ENCODE peak calls at places on chromosomes 2 and 18, in seven cellular contexts. C, K, J, Y, S, O and Z are unnamed samples.
A peak's percentile ranks its signal among the peaks of the same experiment; 100 is the strongest.

GRCh38 chr2:85468704-85469349 is 50.3 kb downstream of the SH2D6 start:
- DNase-seq in S (no peak), O (peak; percentile 79), C (peak; percentile 69), Y (peak; percentile 52), J (peak; percentile 65), K (peak; percentile 97), Z (no peak)

GRCh38 chr2:122221665-122222064 is 466.2 kb downstream of the TSN start:
- DNase-seq in C (no peak), Y (no peak), J (no peak), S (no peak), O (no peak), K (no peak), Z (no peak)

GRCh38 chr2:120747281-120747680 is 11.6 kb downstream of the GLI2 start:
- DNase-seq in K (no peak), J (no peak), C (no peak), O (no peak), S (no peak), Y (no peak), Z (no peak)

GRCh38 chr2:164967781-164968228 is 12.5 kb upstream of the SLC38A11 start:
- DNase-seq in J (peak; percentile 79), C (no peak), O (no peak), K (no peak), S (no peak), Y (peak; percentile 100), Z (peak; percentile 66)

GRCh38 chr2:158969717-158970521 is 1.5 kb downstream of the TANC1 start:
- DNase-seq in C (no peak), O (peak; percentile 74), K (no peak), J (peak; percentile 58), S (no peak), Y (peak; percentile 45), Z (no peak)

GRCh38 chr2:135055182-135055786 is 3.2 kb downstream of the RAB3GAP1 start:
- DNase-seq in O (no peak), K (no peak), S (peak; percentile 52), J (peak; percentile 87), C (no peak), Y (peak; percentile 75), Z (peak; percentile 32)

GRCh38 chr2:10654069-10654468 is 35.7 kb downstream of the NOL10 start:
- DNase-seq in K (no peak), C (no peak), S (no peak), Y (peak; percentile 98), J (peak; percentile 44), O (no peak), Z (no peak)

GRCh38 chr2:63497561-63497960 is 90.7 kb downstream of the WDPCP start:
- DNase-seq in S (no peak), K (no peak), C (no peak), O (no peak), Y (peak; percentile 65), J (no peak), Z (no peak)

GRCh38 chr2:238176565-238176964 is 17.8 kb downstream of the ERFE start:
- DNase-seq in C (no peak), K (no peak), J (no peak), Y (no peak), O (no peak), S (no peak), Z (no peak)

GRCh38 chr2:221153226-221153625 is 418.9 kb downstream of the EPHA4 start:
- DNase-seq in C (no peak), J (no peak), K (no peak), Y (no peak), O (no peak), S (no peak), Z (no peak)

GRCh38 chr2:110650346-110650745 is 27.5 kb downstream of the BUB1 start:
- DNase-seq in C (no peak), S (no peak), J (no peak), K (no peak), Y (no peak), O (no peak), Z (no peak)

GRCh38 chr2:239293450-239294430 is 107.1 kb downstream of the HDAC4 start:
- DNase-seq in C (no peak), K (no peak), O (peak; percentile 40), Y (no peak), J (no peak), S (no peak), Z (no peak)

GRCh38 chr2:6919912-6920905 is 3.0 kb downstream of the RNF144A start:
- DNase-seq in C (no peak), J (no peak), S (no peak), K (no peak), Y (no peak), O (no peak), Z (no peak)

GRCh38 chr2:37875332-37875976 is 49.6 kb upstream of the RMDN2 start:
- DNase-seq in K (no peak), J (no peak), Y (no peak), C (no peak), O (no peak), S (no peak), Z (no peak)

GRCh38 chr18:78833833-78834232 is 145.8 kb upstream of the SALL3 start:
- DNase-seq in O (no peak), J (no peak), C (no peak), Y (no peak), K (no peak), S (no peak), Z (no peak)

GRCh38 chr2:153770359-153770991 is 101.2 kb upstream of the GALNT13 start:
- DNase-seq in K (no peak), J (peak; percentile 7), S (no peak), C (no peak), Y (no peak), O (no peak), Z (no peak)

GRCh38 chr18:13619505-13620205 is 106.7 kb downstream of the FAM210A start:
- DNase-seq in O (no peak), Y (no peak), J (no peak), K (no peak), S (no peak), C (no peak), Z (no peak)

GRCh38 chr2:60551241-60552095 is 2.0 kb downstream of the BCL11A start:
- DNase-seq in J (peak; percentile 79), S (no peak), Y (no peak), K (no peak), C (no peak), O (peak; percentile 70), Z (no peak)

GRCh38 chr2:42925742-42926437 is 133.5 kb upstream of the HAAO start:
- DNase-seq in Y (no peak), O (peak; percentile 92), S (no peak), K (peak; percentile 34), J (peak; percentile 65), C (no peak), Z (no peak)

GRCh38 chr18:79382681-79383387 is 12.9 kb upstream of the NFATC1 start:
- DNase-seq in O (peak; percentile 55), Y (no peak), K (no peak), J (no peak), C (no peak), S (no peak), Z (no peak)

GRCh38 chr2:219533930-219534661 is 9.5 kb downstream of the CHPF start:
- DNase-seq in C (no peak), K (no peak), S (no peak), Y (peak; percentile 35), O (no peak), J (no peak), Z (no peak)

GRCh38 chr18:27583021-27583420 is 397.9 kb upstream of the CHST9 start:
- DNase-seq in Y (peak; percentile 26), O (no peak), K (no peak), C (no peak), S (peak; percentile 12), J (no peak), Z (no peak)

GRCh38 chr2:33215983-33216382 is 260.5 kb upstream of the RASGRP3 start:
- DNase-seq in J (no peak), C (no peak), S (no peak), Y (no peak), K (no peak), O (no peak), Z (no peak)

GRCh38 chr2:238493880-238494572 is 67.3 kb downstream of the ASB1 start:
- DNase-seq in O (no peak), C (no peak), S (no peak), Y (no peak), K (no peak), J (no peak), Z (no peak)

GRCh38 chr2:175068534-175068933 is 63.4 kb upstream of the CHN1 start:
- DNase-seq in S (no peak), C (no peak), J (no peak), K (no peak), O (no peak), Y (no peak), Z (no peak)

GRCh38 chr2:225103737-225104141 is 61.5 kb upstream of the DOCK10 start:
- DNase-seq in S (no peak), K (no peak), Y (peak; percentile 46), O (no peak), J (peak; percentile 76), C (no peak), Z (peak; percentile 38)

GRCh38 chr2:73870084-73870483 is 22.7 kb upstream of the ACTG2 start:
- DNase-seq in J (peak; percentile 83), S (peak; percentile 48), C (no peak), Y (peak; percentile 58), O (no peak), K (no peak), Z (peak; percentile 84)

GRCh38 chr2:81276595-81276994 is 972.0 kb upstream of the LRRTM1 start:
- DNase-seq in S (no peak), C (no peak), J (no peak), O (no peak), Y (no peak), K (no peak), Z (no peak)

GRCh38 chr18:77124452-77124922 is 8.1 kb downstream of the MBP start:
- DNase-seq in K (no peak), S (no peak), J (peak; percentile 48), Y (no peak), C (no peak), O (no peak), Z (no peak)

GRCh38 chr2:137255990-137256389 is 490.6 kb downstream of the THSD7B start:
- DNase-seq in O (no peak), Y (peak; percentile 98), J (peak; percentile 65), C (no peak), S (no peak), K (no peak), Z (peak; percentile 6)

GRCh38 chr2:100350661-100351185 is 28.4 kb upstream of the LONRF2 start:
- DNase-seq in K (no peak), J (no peak), O (no peak), C (no peak), S (no peak), Y (no peak), Z (no peak)

GRCh38 chr2:127528487-127528886 is 2.2 kb upstream of the IWS1 start:
- DNase-seq in C (no peak), J (no peak), K (no peak), S (no peak), O (no peak), Y (no peak), Z (no peak)

GRCh38 chr2:129906861-129907235 is 72.6 kb upstream of the RAB6C start:
- DNase-seq in J (no peak), S (no peak), O (no peak), Y (no peak), K (no peak), C (no peak), Z (no peak)